ENCODE peak calls at places on chromosomes 1 and 21, in eight cellular contexts. O, S, Z, A, P, I, U and M are unnamed samples.

GRCh38 chr1:2258122-2258812 is 30.1 kb downstream of the SKI start:
- DNase-seq in I (no peak), S (no peak), O (no peak), U (no peak), P (no peak), A (no peak), Z (no peak), M (no peak)

GRCh38 chr1:148334339-148335130 is 148.6 kb downstream of the PPIAL4G start:
- DNase-seq in Z (peak; percentile 93), P (peak; percentile 81), I (peak; percentile 79), S (peak; percentile 76), U (peak; percentile 37), A (peak; percentile 91), O (peak; percentile 90), M (peak; percentile 91)

GRCh38 chr1:24165500-24165899 is 21.6 kb downstream of the IFNLR1 start:
- DNase-seq in I (no peak), A (no peak), Z (no peak), O (no peak), P (no peak), U (no peak), S (no peak), M (no peak)

GRCh38 chr1:30040081-30041019 is 683.0 kb downstream of the MATN1 start:
- DNase-seq in O (no peak), P (no peak), Z (no peak), S (no peak), I (no peak), U (no peak), A (no peak), M (no peak)

GRCh38 chr1:205285391-205286101 is 36.0 kb downstream of the NUAK2 start:
- DNase-seq in I (peak; percentile 45), Z (peak; percentile 62), U (no peak), A (peak; percentile 78), O (no peak), P (no peak), S (no peak), M (no peak)

GRCh38 chr1:110672001-110672752 is 2.6 kb downstream of the KCNA3 start:
- DNase-seq in O (peak; percentile 69), Z (no peak), P (peak; percentile 39), S (peak; percentile 33), A (peak; percentile 87), U (peak; percentile 83), I (peak; percentile 39), M (no peak)

GRCh38 chr1:181488884-181489283 is 5.6 kb downstream of the CACNA1E start:
- DNase-seq in I (no peak), Z (no peak), P (no peak), S (no peak), A (no peak), U (no peak), O (no peak), M (no peak)

GRCh38 chr21:36129219-36129618 is 5.7 kb upstream of the CBR3 start:
- DNase-seq in U (no peak), A (no peak), P (no peak), O (no peak), I (no peak), S (no peak), Z (no peak), M (no peak)

GRCh38 chr1:211579434-211580302 is 707 bp upstream of the SLC30A1 start:
- DNase-seq in Z (peak; percentile 54), O (peak; percentile 91), P (peak; percentile 23), I (peak; percentile 70), A (peak; percentile 85), S (no peak), U (no peak), M (peak; percentile 94)

GRCh38 chr21:45583831-45584509 is 41.7 kb upstream of the SLC19A1 start:
- DNase-seq in O (no peak), P (no peak), S (no peak), A (no peak), U (no peak), I (no peak), Z (no peak), M (no peak)

GRCh38 chr1:171740356-171740863 is 1.5 kb downstream of the VAMP4 start:
- DNase-seq in Z (peak; percentile 67), A (no peak), P (peak; percentile 33), U (no peak), S (no peak), O (no peak), I (peak; percentile 56), M (no peak)

GRCh38 chr1:50978144-50978851 is 8.3 kb downstream of the CDKN2C start:
- DNase-seq in O (peak; percentile 87), P (peak; percentile 49), Z (peak; percentile 60), I (peak; percentile 86), U (peak; percentile 82), S (no peak), A (peak; percentile 69), M (peak; percentile 55)

GRCh38 chr1:68162761-68163160 is 69.6 kb downstream of the WLS start:
- DNase-seq in A (no peak), Z (no peak), S (no peak), O (no peak), I (no peak), P (no peak), U (no peak), M (no peak)

GRCh38 chr1:35855016-35855700 is 27.9 kb upstream of the AGO1 start:
- DNase-seq in I (no peak), S (no peak), A (peak; percentile 7), O (peak; percentile 21), P (no peak), Z (no peak), U (peak; percentile 70), M (peak; percentile 48)

GRCh38 chr1:33957854-33958253 is 94.0 kb downstream of the HMGB4 start:
- DNase-seq in O (no peak), U (no peak), I (peak; percentile 42), S (no peak), Z (no peak), P (no peak), A (no peak), M (no peak)

GRCh38 chr1:43358746-43359693 is at the start of gene CDC20:
- DNase-seq in A (peak; percentile 98), U (peak; percentile 96), S (peak; percentile 98), Z (peak; percentile 92), O (peak; percentile 100), P (peak; percentile 92), I (peak; percentile 100), M (peak; percentile 99)

GRCh38 chr1:156648951-156649350 is 7.0 kb downstream of the BCAN start:
- DNase-seq in P (no peak), A (no peak), O (no peak), U (no peak), S (no peak), I (no peak), Z (no peak), M (no peak)

GRCh38 chr1:38296047-38296446 is 249.5 kb upstream of the POU3F1 start:
- DNase-seq in P (no peak), I (no peak), S (no peak), A (no peak), O (no peak), U (no peak), Z (no peak), M (no peak)

GRCh38 chr1:67572217-67572593 is 112.8 kb upstream of the GADD45A start:
- DNase-seq in O (no peak), P (no peak), S (no peak), U (no peak), A (no peak), Z (peak; percentile 30), I (no peak), M (no peak)

GRCh38 chr1:162889989-162890388 is 29.0 kb upstream of the CCDC190 start:
- DNase-seq in Z (no peak), P (no peak), I (no peak), U (peak; percentile 68), O (no peak), S (no peak), A (no peak), M (no peak)

GRCh38 chr1:32798679-32799416 is 18.3 kb downstream of the YARS1 start:
- DNase-seq in I (no peak), U (peak; percentile 45), Z (no peak), O (no peak), A (no peak), P (no peak), S (no peak), M (no peak)

GRCh38 chr1:119336738-119337315 is 31.8 kb upstream of the HAO2 start:
- DNase-seq in S (no peak), A (no peak), Z (no peak), I (no peak), O (no peak), U (no peak), P (no peak), M (no peak)

GRCh38 chr1:144101397-144102050 is 129.7 kb upstream of the FAM72C start:
- DNase-seq in Z (no peak), U (no peak), O (no peak), S (no peak), P (no peak), I (peak; percentile 3), A (no peak), M (peak; percentile 16)

GRCh38 chr1:26168410-26169167 is at the start of gene C1orf232:
- DNase-seq in A (no peak), Z (no peak), P (no peak), I (no peak), O (peak; percentile 81), S (no peak), U (no peak), M (peak; percentile 13)

GRCh38 chr1:239997515-239998311 is 94.0 kb upstream of the FMN2 start:
- DNase-seq in I (peak; percentile 34), S (peak; percentile 14), P (no peak), U (peak; percentile 89), Z (peak; percentile 11), A (no peak), O (peak; percentile 83), M (peak; percentile 48)
- H2AFZ ChIP-seq in I (peak overlapping the region; percentile 35), S (peak overlapping the region; percentile 85), P (peak overlapping the region; percentile 87), U (peak overlapping the region; percentile 66), Z (no peak overlapping the region), A (no peak overlapping the region), O (peak overlapping the region; percentile 88), M (peak overlapping the region; percentile 90)

GRCh38 chr1:55010194-55010886 is 11.6 kb downstream of the BSND start:
- DNase-seq in U (no peak), Z (no peak), P (no peak), S (no peak), A (no peak), I (no peak), O (no peak), M (no peak)
- H2AFZ ChIP-seq in U (no peak overlapping the region), Z (no peak overlapping the region), P (no peak overlapping the region), S (no peak overlapping the region), A (no peak overlapping the region), I (no peak overlapping the region), O (no peak overlapping the region), M (no peak overlapping the region)

GRCh38 chr1:168137515-168137821 is 738 bp upstream of the GPR161 start:
- DNase-seq in Z (no peak), O (no peak), U (no peak), S (no peak), A (no peak), I (no peak), P (no peak), M (no peak)
- H2AFZ ChIP-seq in Z (peak overlapping the region; percentile 99), O (peak overlapping the region; percentile 99), U (peak overlapping the region; percentile 93), S (peak overlapping the region; percentile 88), A (peak overlapping the region; percentile 30), I (peak overlapping the region; percentile 99), P (peak overlapping the region; percentile 97), M (peak overlapping the region; percentile 100)

GRCh38 chr21:17231771-17232170 is 281.1 kb upstream of the CXADR start:
- DNase-seq in Z (no peak), U (no peak), O (no peak), P (no peak), S (no peak), I (no peak), A (no peak), M (no peak)

DNA sequence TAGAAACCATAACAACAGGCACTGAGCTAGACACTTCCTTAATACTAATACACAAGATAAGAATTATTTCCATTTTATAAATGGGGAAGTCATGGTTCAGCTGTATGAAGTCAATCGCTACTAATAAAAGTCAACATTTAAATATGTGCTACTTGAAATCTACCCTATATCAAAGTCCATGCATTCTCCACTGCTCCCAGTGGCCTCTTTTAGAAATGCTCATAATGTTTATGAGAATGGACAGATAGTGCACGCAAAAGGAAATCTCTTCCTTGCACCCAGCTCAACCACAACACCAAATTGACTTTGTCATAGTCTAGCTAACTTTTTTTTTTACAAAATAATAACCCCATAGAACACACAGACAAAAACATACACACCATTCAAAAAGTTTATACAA is 281.7 kb upstream of the CXADR start:
- DNase-seq in O (no peak), U (no peak), A (no peak), Z (no peak), P (no peak), S (no peak), I (no peak), M (no peak)
- H2AFZ ChIP-seq in O (no peak overlapping the region), U (no peak overlapping the region), A (no peak overlapping the region), Z (no peak overlapping the region), P (no peak overlapping the region), S (no peak overlapping the region), I (no peak overlapping the region), M (no peak overlapping the region)